ENCODE peak calls at places on chromosomes 4 and X, in nine cellular contexts. One of them, this sample, is unnamed.

GRCh38 chr4:1418494-1419285 is 12.4 kb upstream of the NKX1-1 start:
- DNase-seq in AG08395: no peak
- DNase-seq in effector CD4-positive, alpha-beta T cell: no peak
- DNase-seq in GM03348: no peak
- DNase-seq in AG09309: no peak
- DNase-seq in activated T-cell treated with anti-CD3 and anti-CD28 coated beads for 24 hours: no peak
- DNase-seq in cardiac muscle cell: no peak
- DNase-seq in ELR: no peak
- DNase-seq in activated B cell treated with CpG ODN at 0.5 μM for 24 hours: no peak
- DNase-seq in this sample: no peak

GRCh38 chr4:120331486-120332281 is 265.0 kb upstream of the MAD2L1 start:
- DNase-seq in AG09309: no peak
- DNase-seq in effector CD4-positive, alpha-beta T cell: no peak
- DNase-seq in activated T-cell treated with anti-CD3 and anti-CD28 coated beads for 24 hours: no peak
- DNase-seq in activated B cell treated with CpG ODN at 0.5 μM for 24 hours: no peak
- DNase-seq in ELR: peak
- DNase-seq in AG08395: no peak
- DNase-seq in GM03348: no peak
- DNase-seq in cardiac muscle cell: no peak
- DNase-seq in this sample: no peak

GRCh38 chr4:104393649-104394048 is 101.0 kb downstream of the CXXC4 start:
- DNase-seq in AG09309: no peak
- DNase-seq in GM03348: no peak
- DNase-seq in cardiac muscle cell: no peak
- DNase-seq in activated T-cell treated with anti-CD3 and anti-CD28 coated beads for 24 hours: no peak
- DNase-seq in AG08395: no peak
- DNase-seq in effector CD4-positive, alpha-beta T cell: no peak
- DNase-seq in activated B cell treated with CpG ODN at 0.5 μM for 24 hours: no peak
- DNase-seq in ELR: no peak
- DNase-seq in this sample: no peak

GRCh38 chrX:11908371-11908770 is 150.3 kb downstream of the MSL3 start:
- DNase-seq in effector CD4-positive, alpha-beta T cell: no peak
- DNase-seq in cardiac muscle cell: peak
- DNase-seq in activated B cell treated with CpG ODN at 0.5 μM for 24 hours: no peak
- DNase-seq in ELR: peak
- DNase-seq in AG09309: no peak
- DNase-seq in GM03348: peak
- DNase-seq in AG08395: peak
- DNase-seq in activated T-cell treated with anti-CD3 and anti-CD28 coated beads for 24 hours: peak
- DNase-seq in this sample: no peak

GRCh38 chr4:73152893-73153292 is 83.4 kb upstream of the COX18 start:
- DNase-seq in AG08395: no peak
- DNase-seq in GM03348: no peak
- DNase-seq in effector CD4-positive, alpha-beta T cell: no peak
- DNase-seq in AG09309: no peak
- DNase-seq in activated B cell treated with CpG ODN at 0.5 μM for 24 hours: no peak
- DNase-seq in ELR: no peak
- DNase-seq in cardiac muscle cell: peak
- DNase-seq in activated T-cell treated with anti-CD3 and anti-CD28 coated beads for 24 hours: no peak
- DNase-seq in this sample: no peak

GRCh38 chr4:159366966-159367365 is 264.1 kb downstream of the RAPGEF2 start:
- DNase-seq in effector CD4-positive, alpha-beta T cell: no peak
- DNase-seq in activated T-cell treated with anti-CD3 and anti-CD28 coated beads for 24 hours: no peak
- DNase-seq in cardiac muscle cell: no peak
- DNase-seq in activated B cell treated with CpG ODN at 0.5 μM for 24 hours: no peak
- DNase-seq in AG08395: peak
- DNase-seq in AG09309: no peak
- DNase-seq in ELR: peak
- DNase-seq in GM03348: peak
- DNase-seq in this sample: no peak

GRCh38 chr4:124483043-124483906 is 229.3 kb downstream of the ANKRD50 start:
- DNase-seq in ELR: no peak
- DNase-seq in effector CD4-positive, alpha-beta T cell: no peak
- DNase-seq in activated T-cell treated with anti-CD3 and anti-CD28 coated beads for 24 hours: no peak
- DNase-seq in AG08395: peak
- DNase-seq in AG09309: no peak
- DNase-seq in GM03348: no peak
- DNase-seq in cardiac muscle cell: peak
- DNase-seq in activated B cell treated with CpG ODN at 0.5 μM for 24 hours: no peak
- DNase-seq in this sample: no peak

GRCh38 chr4:6120361-6120760 is 80.0 kb downstream of the JAKMIP1 start:
- DNase-seq in ELR: no peak
- DNase-seq in AG08395: no peak
- DNase-seq in activated T-cell treated with anti-CD3 and anti-CD28 coated beads for 24 hours: no peak
- DNase-seq in cardiac muscle cell: no peak
- DNase-seq in effector CD4-positive, alpha-beta T cell: no peak
- DNase-seq in activated B cell treated with CpG ODN at 0.5 μM for 24 hours: no peak
- DNase-seq in AG09309: no peak
- DNase-seq in GM03348: no peak
- DNase-seq in this sample: no peak

GRCh38 chr4:2583517-2583916 is 47.1 kb downstream of the FAM193A start:
- DNase-seq in GM03348: peak
- DNase-seq in activated T-cell treated with anti-CD3 and anti-CD28 coated beads for 24 hours: no peak
- DNase-seq in AG08395: peak
- DNase-seq in cardiac muscle cell: peak
- DNase-seq in activated B cell treated with CpG ODN at 0.5 μM for 24 hours: no peak
- DNase-seq in AG09309: peak
- DNase-seq in effector CD4-positive, alpha-beta T cell: no peak
- DNase-seq in ELR: no peak
- DNase-seq in this sample: peak

This sample was measured in DMS79.